ENCODE peak calls at places on chromosome X, in ten cellular contexts. One of them, this sample, is unnamed.

GRCh38 chrX:50747471-50747900 is 66.5 kb downstream of the SHROOM4 start:
- DNase-seq in AG08396: peak; percentile 16
- DNase-seq in skeletal muscle cell: no peak
- DNase-seq in hypothalamus: no peak
- DNase-seq in NCI-H526: no peak
- DNase-seq in lower leg skin: no peak
- DNase-seq in effector CD4-positive, alpha-beta T cell: no peak
- DNase-seq in stimulated activated CD4-positive, alpha-beta T cell treated with anti-CD3 and anti-CD28 coated beads, Interleukin-4, amount 100 ng/mL, for 1 hour: no peak
- DNase-seq in GM20000: peak; percentile 6
- DNase-seq in CD8-positive, alpha-beta T cell: no peak
- DNase-seq in this sample: no peak

GRCh38 chrX:1545776-1546408 is 8.9 kb upstream of the P2RY8 start:
- DNase-seq in GM20000: no peak
- DNase-seq in CD8-positive, alpha-beta T cell: no peak
- DNase-seq in skeletal muscle cell: no peak
- DNase-seq in stimulated activated CD4-positive, alpha-beta T cell treated with anti-CD3 and anti-CD28 coated beads, Interleukin-4, amount 100 ng/mL, for 1 hour: no peak
- DNase-seq in AG08396: no peak
- DNase-seq in effector CD4-positive, alpha-beta T cell: no peak
- DNase-seq in NCI-H526: no peak
- DNase-seq in hypothalamus: no peak
- DNase-seq in lower leg skin: no peak
- DNase-seq in this sample: no peak

GRCh38 chrX:52420824-52421443 is 52.1 kb downstream of the XAGE2 start:
- DNase-seq in effector CD4-positive, alpha-beta T cell: no peak
- DNase-seq in skeletal muscle cell: peak; percentile 39
- DNase-seq in GM20000: no peak
- DNase-seq in CD8-positive, alpha-beta T cell: no peak
- DNase-seq in lower leg skin: no peak
- DNase-seq in hypothalamus: no peak
- DNase-seq in AG08396: no peak
- DNase-seq in stimulated activated CD4-positive, alpha-beta T cell treated with anti-CD3 and anti-CD28 coated beads, Interleukin-4, amount 100 ng/mL, for 1 hour: no peak
- DNase-seq in NCI-H526: no peak
- DNase-seq in this sample: no peak

GRCh38 chrX:3312109-3312508 is 34.3 kb downstream of the MXRA5 start:
- DNase-seq in CD8-positive, alpha-beta T cell: no peak
- DNase-seq in effector CD4-positive, alpha-beta T cell: no peak
- DNase-seq in GM20000: no peak
- DNase-seq in AG08396: no peak
- DNase-seq in skeletal muscle cell: no peak
- DNase-seq in NCI-H526: no peak
- DNase-seq in lower leg skin: no peak
- DNase-seq in stimulated activated CD4-positive, alpha-beta T cell treated with anti-CD3 and anti-CD28 coated beads, Interleukin-4, amount 100 ng/mL, for 1 hour: no peak
- DNase-seq in hypothalamus: no peak
- DNase-seq in this sample: no peak

GRCh38 chrX:145405012-145405411 is 157.7 kb downstream of the SPANXN1 start:
- DNase-seq in NCI-H526: no peak
- DNase-seq in effector CD4-positive, alpha-beta T cell: no peak
- DNase-seq in hypothalamus: no peak
- DNase-seq in GM20000: peak; percentile 5
- DNase-seq in CD8-positive, alpha-beta T cell: no peak
- DNase-seq in skeletal muscle cell: no peak
- DNase-seq in stimulated activated CD4-positive, alpha-beta T cell treated with anti-CD3 and anti-CD28 coated beads, Interleukin-4, amount 100 ng/mL, for 1 hour: no peak
- DNase-seq in AG08396: peak; percentile 16
- DNase-seq in lower leg skin: no peak
- DNase-seq in this sample: no peak

GRCh38 chrX:40622741-40623536 is at the start of gene MPC1L:
- DNase-seq in lower leg skin: no peak
- DNase-seq in effector CD4-positive, alpha-beta T cell: no peak
- DNase-seq in stimulated activated CD4-positive, alpha-beta T cell treated with anti-CD3 and anti-CD28 coated beads, Interleukin-4, amount 100 ng/mL, for 1 hour: no peak
- DNase-seq in AG08396: no peak
- DNase-seq in CD8-positive, alpha-beta T cell: no peak
- DNase-seq in hypothalamus: no peak
- DNase-seq in NCI-H526: no peak
- DNase-seq in GM20000: no peak
- DNase-seq in skeletal muscle cell: no peak
- DNase-seq in this sample: no peak

GRCh38 chrX:20352935-20353336 is 86.2 kb upstream of the RPS6KA3 start:
- DNase-seq in GM20000: peak; percentile 13
- DNase-seq in effector CD4-positive, alpha-beta T cell: no peak
- DNase-seq in CD8-positive, alpha-beta T cell: no peak
- DNase-seq in skeletal muscle cell: no peak
- DNase-seq in lower leg skin: no peak
- DNase-seq in hypothalamus: no peak
- DNase-seq in NCI-H526: no peak
- DNase-seq in stimulated activated CD4-positive, alpha-beta T cell treated with anti-CD3 and anti-CD28 coated beads, Interleukin-4, amount 100 ng/mL, for 1 hour: no peak
- DNase-seq in AG08396: no peak
- DNase-seq in this sample: no peak

GRCh38 chrX:106948641-106949040 is 28.4 kb downstream of the CLDN2 start:
- DNase-seq in GM20000: no peak
- DNase-seq in effector CD4-positive, alpha-beta T cell: no peak
- DNase-seq in stimulated activated CD4-positive, alpha-beta T cell treated with anti-CD3 and anti-CD28 coated beads, Interleukin-4, amount 100 ng/mL, for 1 hour: no peak
- DNase-seq in skeletal muscle cell: no peak
- DNase-seq in CD8-positive, alpha-beta T cell: no peak
- DNase-seq in lower leg skin: no peak
- DNase-seq in AG08396: no peak
- DNase-seq in NCI-H526: no peak
- DNase-seq in hypothalamus: no peak
- DNase-seq in this sample: no peak

GRCh38 chrX:2710041-2710471 is 19.0 kb downstream of the CD99 start:
- DNase-seq in effector CD4-positive, alpha-beta T cell: peak; percentile 32
- DNase-seq in lower leg skin: no peak
- DNase-seq in stimulated activated CD4-positive, alpha-beta T cell treated with anti-CD3 and anti-CD28 coated beads, Interleukin-4, amount 100 ng/mL, for 1 hour: no peak
- DNase-seq in NCI-H526: no peak
- DNase-seq in skeletal muscle cell: no peak
- DNase-seq in AG08396: no peak
- DNase-seq in hypothalamus: no peak
- DNase-seq in GM20000: no peak
- DNase-seq in CD8-positive, alpha-beta T cell: no peak
- DNase-seq in this sample: no peak

GRCh38 chrX:13028871-13029336 is 15.5 kb downstream of the FAM9C start:
- DNase-seq in CD8-positive, alpha-beta T cell: no peak
- DNase-seq in GM20000: no peak
- DNase-seq in AG08396: no peak
- DNase-seq in hypothalamus: no peak
- DNase-seq in effector CD4-positive, alpha-beta T cell: no peak
- DNase-seq in skeletal muscle cell: no peak
- DNase-seq in stimulated activated CD4-positive, alpha-beta T cell treated with anti-CD3 and anti-CD28 coated beads, Interleukin-4, amount 100 ng/mL, for 1 hour: no peak
- DNase-seq in lower leg skin: no peak
- DNase-seq in NCI-H526: no peak
- DNase-seq in this sample: no peak

GRCh38 chrX:40176979-40177430 is 79.2 kb upstream of the BCOR start:
- DNase-seq in NCI-H526: no peak
- DNase-seq in effector CD4-positive, alpha-beta T cell: no peak
- DNase-seq in lower leg skin: no peak
- DNase-seq in stimulated activated CD4-positive, alpha-beta T cell treated with anti-CD3 and anti-CD28 coated beads, Interleukin-4, amount 100 ng/mL, for 1 hour: peak; percentile 55
- DNase-seq in skeletal muscle cell: no peak
- DNase-seq in CD8-positive, alpha-beta T cell: no peak
- DNase-seq in hypothalamus: no peak
- DNase-seq in GM20000: peak; percentile 47
- DNase-seq in AG08396: no peak
- DNase-seq in this sample: no peak

GRCh38 chrX:84187501-84188319 is at the start of gene RPS6KA6:
- DNase-seq in lower leg skin: no peak
- DNase-seq in GM20000: no peak
- DNase-seq in NCI-H526: no peak
- DNase-seq in AG08396: peak; percentile 39
- DNase-seq in skeletal muscle cell: no peak
- DNase-seq in CD8-positive, alpha-beta T cell: no peak
- DNase-seq in stimulated activated CD4-positive, alpha-beta T cell treated with anti-CD3 and anti-CD28 coated beads, Interleukin-4, amount 100 ng/mL, for 1 hour: no peak
- DNase-seq in effector CD4-positive, alpha-beta T cell: no peak
- DNase-seq in hypothalamus: peak; percentile 1
- DNase-seq in this sample: no peak

GRCh38 chrX:129516402-129516801 is 6.9 kb downstream of the SMARCA1 start:
- DNase-seq in AG08396: no peak
- DNase-seq in GM20000: no peak
- DNase-seq in effector CD4-positive, alpha-beta T cell: no peak
- DNase-seq in stimulated activated CD4-positive, alpha-beta T cell treated with anti-CD3 and anti-CD28 coated beads, Interleukin-4, amount 100 ng/mL, for 1 hour: no peak
- DNase-seq in skeletal muscle cell: no peak
- DNase-seq in NCI-H526: no peak
- DNase-seq in CD8-positive, alpha-beta T cell: no peak
- DNase-seq in hypothalamus: no peak
- DNase-seq in lower leg skin: no peak
- DNase-seq in this sample: no peak

GRCh38 chrX:21730011-21730410 is 27.9 kb downstream of the SMPX start:
- DNase-seq in skeletal muscle cell: no peak
- DNase-seq in lower leg skin: no peak
- DNase-seq in AG08396: no peak
- DNase-seq in hypothalamus: no peak
- DNase-seq in stimulated activated CD4-positive, alpha-beta T cell treated with anti-CD3 and anti-CD28 coated beads, Interleukin-4, amount 100 ng/mL, for 1 hour: no peak
- DNase-seq in GM20000: no peak
- DNase-seq in NCI-H526: no peak
- DNase-seq in effector CD4-positive, alpha-beta T cell: no peak
- DNase-seq in CD8-positive, alpha-beta T cell: no peak
- DNase-seq in this sample: no peak

GRCh38 chrX:124228849-124229248 is 103.6 kb upstream of the TEX13D start:
- DNase-seq in skeletal muscle cell: no peak
- DNase-seq in stimulated activated CD4-positive, alpha-beta T cell treated with anti-CD3 and anti-CD28 coated beads, Interleukin-4, amount 100 ng/mL, for 1 hour: no peak
- DNase-seq in GM20000: no peak
- DNase-seq in NCI-H526: no peak
- DNase-seq in lower leg skin: no peak
- DNase-seq in hypothalamus: no peak
- DNase-seq in AG08396: no peak
- DNase-seq in CD8-positive, alpha-beta T cell: no peak
- DNase-seq in effector CD4-positive, alpha-beta T cell: no peak
- DNase-seq in this sample: no peak

GRCh38 chrX:51931761-51932160 is 38.3 kb downstream of the MAGED1 start:
- DNase-seq in lower leg skin: peak; percentile 10
- DNase-seq in stimulated activated CD4-positive, alpha-beta T cell treated with anti-CD3 and anti-CD28 coated beads, Interleukin-4, amount 100 ng/mL, for 1 hour: no peak
- DNase-seq in skeletal muscle cell: no peak
- DNase-seq in AG08396: no peak
- DNase-seq in GM20000: no peak
- DNase-seq in CD8-positive, alpha-beta T cell: no peak
- DNase-seq in NCI-H526: no peak
- DNase-seq in effector CD4-positive, alpha-beta T cell: no peak
- DNase-seq in hypothalamus: peak; percentile 0
- DNase-seq in this sample: no peak

GRCh38 chrX:10773318-10773717 is 152.9 kb upstream of the MID1 start:
- DNase-seq in GM20000: no peak
- DNase-seq in lower leg skin: no peak
- DNase-seq in AG08396: no peak
- DNase-seq in effector CD4-positive, alpha-beta T cell: no peak
- DNase-seq in skeletal muscle cell: no peak
- DNase-seq in NCI-H526: no peak
- DNase-seq in hypothalamus: no peak
- DNase-seq in CD8-positive, alpha-beta T cell: no peak
- DNase-seq in stimulated activated CD4-positive, alpha-beta T cell treated with anti-CD3 and anti-CD28 coated beads, Interleukin-4, amount 100 ng/mL, for 1 hour: no peak
- DNase-seq in this sample: no peak

GRCh38 chrX:32451954-32452518 is 759.3 kb downstream of the DMD start:
- DNase-seq in NCI-H526: no peak
- DNase-seq in hypothalamus: no peak
- DNase-seq in CD8-positive, alpha-beta T cell: no peak
- DNase-seq in skeletal muscle cell: no peak
- DNase-seq in effector CD4-positive, alpha-beta T cell: no peak
- DNase-seq in stimulated activated CD4-positive, alpha-beta T cell treated with anti-CD3 and anti-CD28 coated beads, Interleukin-4, amount 100 ng/mL, for 1 hour: no peak
- DNase-seq in GM20000: no peak
- DNase-seq in AG08396: no peak
- DNase-seq in lower leg skin: no peak
- DNase-seq in this sample: no peak

GRCh38 chrX:122272011-122272410 is 912.1 kb upstream of the GRIA3 start:
- DNase-seq in skeletal muscle cell: no peak
- DNase-seq in NCI-H526: no peak
- DNase-seq in AG08396: no peak
- DNase-seq in effector CD4-positive, alpha-beta T cell: no peak
- DNase-seq in lower leg skin: no peak
- DNase-seq in stimulated activated CD4-positive, alpha-beta T cell treated with anti-CD3 and anti-CD28 coated beads, Interleukin-4, amount 100 ng/mL, for 1 hour: no peak
- DNase-seq in CD8-positive, alpha-beta T cell: no peak
- DNase-seq in hypothalamus: no peak
- DNase-seq in GM20000: no peak
- DNase-seq in this sample: no peak

GRCh38 chrX:9862525-9862924 is 76.3 kb downstream of the SHROOM2 start:
- DNase-seq in NCI-H526: no peak
- DNase-seq in stimulated activated CD4-positive, alpha-beta T cell treated with anti-CD3 and anti-CD28 coated beads, Interleukin-4, amount 100 ng/mL, for 1 hour: no peak
- DNase-seq in hypothalamus: no peak
- DNase-seq in CD8-positive, alpha-beta T cell: no peak
- DNase-seq in lower leg skin: no peak
- DNase-seq in effector CD4-positive, alpha-beta T cell: no peak
- DNase-seq in skeletal muscle cell: no peak
- DNase-seq in GM20000: no peak
- DNase-seq in AG08396: no peak
- DNase-seq in this sample: no peak

GRCh38 chrX:74117962-74118361 is 186.0 kb upstream of the ZCCHC13 start:
- DNase-seq in hypothalamus: no peak
- DNase-seq in stimulated activated CD4-positive, alpha-beta T cell treated with anti-CD3 and anti-CD28 coated beads, Interleukin-4, amount 100 ng/mL, for 1 hour: no peak
- DNase-seq in effector CD4-positive, alpha-beta T cell: no peak
- DNase-seq in GM20000: no peak
- DNase-seq in CD8-positive, alpha-beta T cell: no peak
- DNase-seq in skeletal muscle cell: no peak
- DNase-seq in lower leg skin: no peak
- DNase-seq in NCI-H526: no peak
- DNase-seq in AG08396: no peak
- DNase-seq in this sample: no peak

GRCh38 chrX:44025611-44026010 is 52.4 kb upstream of the NDP start:
- DNase-seq in skeletal muscle cell: no peak
- DNase-seq in AG08396: no peak
- DNase-seq in stimulated activated CD4-positive, alpha-beta T cell treated with anti-CD3 and anti-CD28 coated beads, Interleukin-4, amount 100 ng/mL, for 1 hour: no peak
- DNase-seq in GM20000: no peak
- DNase-seq in effector CD4-positive, alpha-beta T cell: no peak
- DNase-seq in hypothalamus: no peak
- DNase-seq in NCI-H526: no peak
- DNase-seq in lower leg skin: no peak
- DNase-seq in CD8-positive, alpha-beta T cell: no peak
- DNase-seq in this sample: no peak

GRCh38 chrX:97446298-97446882 is 562.7 kb downstream of the RPA4 start:
- DNase-seq in GM20000: no peak
- DNase-seq in NCI-H526: no peak
- DNase-seq in lower leg skin: no peak
- DNase-seq in effector CD4-positive, alpha-beta T cell: no peak
- DNase-seq in hypothalamus: no peak
- DNase-seq in skeletal muscle cell: no peak
- DNase-seq in CD8-positive, alpha-beta T cell: no peak
- DNase-seq in AG08396: no peak
- DNase-seq in stimulated activated CD4-positive, alpha-beta T cell treated with anti-CD3 and anti-CD28 coated beads, Interleukin-4, amount 100 ng/mL, for 1 hour: no peak
- DNase-seq in this sample: no peak

GRCh38 chrX:44937606-44938005 is 64.6 kb downstream of the KDM6A start:
- DNase-seq in NCI-H526: no peak
- DNase-seq in GM20000: no peak
- DNase-seq in CD8-positive, alpha-beta T cell: no peak
- DNase-seq in AG08396: no peak
- DNase-seq in hypothalamus: no peak
- DNase-seq in lower leg skin: no peak
- DNase-seq in effector CD4-positive, alpha-beta T cell: no peak
- DNase-seq in stimulated activated CD4-positive, alpha-beta T cell treated with anti-CD3 and anti-CD28 coated beads, Interleukin-4, amount 100 ng/mL, for 1 hour: no peak
- DNase-seq in skeletal muscle cell: no peak
- DNase-seq in this sample: no peak

GRCh38 chrX:130402211-130402684 is 461 bp downstream of the RBMX2 start:
- DNase-seq in skeletal muscle cell: no peak
- DNase-seq in GM20000: no peak
- DNase-seq in stimulated activated CD4-positive, alpha-beta T cell treated with anti-CD3 and anti-CD28 coated beads, Interleukin-4, amount 100 ng/mL, for 1 hour: no peak
- DNase-seq in effector CD4-positive, alpha-beta T cell: no peak
- DNase-seq in AG08396: no peak
- DNase-seq in CD8-positive, alpha-beta T cell: no peak
- DNase-seq in lower leg skin: no peak
- DNase-seq in hypothalamus: no peak
- DNase-seq in NCI-H526: no peak
- DNase-seq in this sample: no peak

GRCh38 chrX:105150557-105150956 is 69.9 kb downstream of the TEX13A start:
- DNase-seq in GM20000: no peak
- DNase-seq in NCI-H526: no peak
- DNase-seq in hypothalamus: no peak
- DNase-seq in AG08396: no peak
- DNase-seq in CD8-positive, alpha-beta T cell: no peak
- DNase-seq in skeletal muscle cell: no peak
- DNase-seq in stimulated activated CD4-positive, alpha-beta T cell treated with anti-CD3 and anti-CD28 coated beads, Interleukin-4, amount 100 ng/mL, for 1 hour: no peak
- DNase-seq in lower leg skin: no peak
- DNase-seq in effector CD4-positive, alpha-beta T cell: no peak
- DNase-seq in this sample: no peak

GRCh38 chrX:39935414-39936064 is 162.2 kb downstream of the BCOR start:
- DNase-seq in lower leg skin: no peak
- DNase-seq in hypothalamus: no peak
- DNase-seq in GM20000: no peak
- DNase-seq in CD8-positive, alpha-beta T cell: no peak
- DNase-seq in NCI-H526: no peak
- DNase-seq in effector CD4-positive, alpha-beta T cell: no peak
- DNase-seq in stimulated activated CD4-positive, alpha-beta T cell treated with anti-CD3 and anti-CD28 coated beads, Interleukin-4, amount 100 ng/mL, for 1 hour: no peak
- DNase-seq in skeletal muscle cell: no peak
- DNase-seq in AG08396: no peak
- DNase-seq in this sample: no peak

GRCh38 chrX:87621697-87622096 is 104.1 kb downstream of the KLHL4 start:
- DNase-seq in hypothalamus: no peak
- DNase-seq in lower leg skin: no peak
- DNase-seq in AG08396: no peak
- DNase-seq in CD8-positive, alpha-beta T cell: no peak
- DNase-seq in stimulated activated CD4-positive, alpha-beta T cell treated with anti-CD3 and anti-CD28 coated beads, Interleukin-4, amount 100 ng/mL, for 1 hour: no peak
- DNase-seq in NCI-H526: no peak
- DNase-seq in effector CD4-positive, alpha-beta T cell: no peak
- DNase-seq in GM20000: no peak
- DNase-seq in skeletal muscle cell: peak; percentile 7
- DNase-seq in this sample: no peak

This sample was measured in activated effector memory CD4-positive, alpha-beta T cell treated with Interleukin-2 at 50 U/mL for 16 hours.